ENCODE peak calls at places on chromosomes 11 and 22, in ten cellular contexts. W is stomach, V is spleen, Y is H1, M is HCT116, K is vagina, Z is esophagus muscularis mucosa, H is transverse colon, D is endothelial cell of umbilical vein, R is upper lobe of left lung. F is an unnamed sample.

GRCh38 chr11:19072464-19072863 is 11.9 kb upstream of the MRGPRX2 start:
- DNase-seq in W (peak; percentile 86), V (no peak), Y (no peak), M (no peak), K (no peak), Z (no peak), H (peak; percentile 86), D (no peak), R (peak; percentile 30), F (no peak)

GRCh38 chr11:119130662-119131061 is 9.3 kb downstream of the HINFP start:
- DNase-seq in W (no peak), V (no peak), Y (no peak), M (no peak), K (no peak), Z (no peak), H (no peak), D (no peak), R (no peak), F (no peak)

GRCh38 chr11:57357827-57358226 is 19.7 kb downstream of the P2RX3 start:
- DNase-seq in W (no peak), V (no peak), Y (no peak), M (no peak), K (no peak), Z (no peak), H (no peak), D (no peak), R (no peak), F (no peak)

GRCh38 chr11:104372111-104372510 is 208.2 kb upstream of the PDGFD start:
- DNase-seq in W (no peak), V (no peak), Y (no peak), M (no peak), K (no peak), Z (no peak), H (no peak), D (no peak), R (no peak), F (no peak)

GRCh38 chr11:10414659-10415058 is 40.4 kb upstream of the AMPD3 start:
- DNase-seq in W (no peak), V (peak; percentile 86), Y (no peak), M (no peak), K (no peak), Z (peak; percentile 87), H (peak; percentile 26), D (peak; percentile 34), R (peak; percentile 27), F (no peak)

GRCh38 chr22:21921184-21921721 is 31.4 kb downstream of the PPM1F start:
- DNase-seq in W (no peak), V (no peak), Y (no peak), M (no peak), K (no peak), Z (no peak), H (no peak), D (no peak), R (no peak), F (no peak)

GRCh38 chr11:15859411-15859810 is 496.9 kb downstream of the SOX6 start:
- DNase-seq in W (no peak), V (no peak), Y (no peak), M (no peak), K (peak; percentile 32), Z (no peak), H (no peak), D (no peak), R (no peak), F (no peak)

GRCh38 chr11:69293819-69294505 is at the start of gene MYEOV:
- DNase-seq in W (peak; percentile 67), V (peak; percentile 83), Y (peak; percentile 36), M (peak; percentile 88), K (no peak), Z (no peak), H (peak; percentile 81), D (peak; percentile 47), R (peak; percentile 67), F (no peak)

GRCh38 chr11:79437981-79438630 is 2.7 kb downstream of the TENM4 start:
- DNase-seq in W (no peak), V (peak; percentile 75), Y (no peak), M (no peak), K (no peak), Z (no peak), H (no peak), D (no peak), R (peak; percentile 56), F (peak; percentile 65)
- TF ChIP-seq POLR2AphosphoS5 in W (no peak), V (no peak), Y (no peak), M (no peak), K (no peak), Z (peak; percentile 11), H (no peak), D (no peak), R (no peak), F (no peak)

DNA sequence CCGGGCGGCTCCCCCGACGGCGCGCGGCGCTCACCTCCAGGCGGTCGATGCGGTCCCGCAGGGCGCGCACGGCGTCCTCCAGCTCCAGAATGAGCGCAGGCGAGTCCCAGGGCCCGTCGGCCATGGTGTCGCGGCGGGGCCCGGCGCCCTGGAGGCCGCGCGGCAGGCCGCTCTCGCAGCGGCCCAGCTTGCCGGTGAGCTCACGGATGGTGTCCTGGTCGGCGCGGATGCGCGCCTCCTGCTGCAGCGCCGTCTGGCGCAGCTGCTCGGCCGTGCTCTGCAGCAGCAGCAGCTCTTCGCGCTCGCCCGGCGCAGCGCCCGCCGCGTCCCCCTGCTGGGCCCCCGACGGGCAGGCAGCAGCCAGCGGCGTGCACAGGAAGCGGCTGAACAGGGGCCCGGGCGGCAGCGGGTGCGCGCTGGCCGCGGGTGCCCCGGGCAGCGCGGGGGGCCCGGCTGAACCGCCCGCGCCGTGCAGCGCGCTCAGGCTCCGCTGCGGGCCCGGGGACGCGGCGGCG is 570 bp downstream of the NPTXR start:
- DNase-seq in W (peak; percentile 38), V (peak; percentile 89), Y (peak; percentile 47), M (no peak), K (no peak), Z (no peak), H (peak; percentile 28), D (peak; percentile 64), R (peak; percentile 92), F (no peak)
- TF ChIP-seq CTCF in W (peak; percentile 12), V (no peak), Y (peak; percentile 36), M (no peak), K (no peak), Z (peak; percentile 47), H (no peak), D (peak; percentile 40), R (peak; percentile 38), F (peak; percentile 57)

GRCh38 chr11:60854140-60854846 is 1.5 kb downstream of the PTGDR2 start:
- DNase-seq in W (no peak), V (peak; percentile 7), Y (no peak), M (no peak), K (no peak), Z (no peak), H (no peak), D (no peak), R (no peak), F (no peak)

GRCh38 chr11:60852639-60853468 is 2.9 kb downstream of the PTGDR2 start:
- DNase-seq in W (no peak), V (no peak), Y (no peak), M (no peak), K (no peak), Z (no peak), H (peak; percentile 22), D (no peak), R (peak; percentile 82), F (no peak)

GRCh38 chr11:60853469-60853950 is 2.2 kb downstream of the PTGDR2 start:
- DNase-seq in W (no peak), V (no peak), Y (no peak), M (no peak), K (no peak), Z (no peak), H (no peak), D (no peak), R (peak; percentile 72), F (no peak)

GRCh38 chr11:60851327-60852059 is 4.3 kb downstream of the PTGDR2 start:
- DNase-seq in W (no peak), V (no peak), Y (no peak), M (no peak), K (no peak), Z (no peak), H (no peak), D (no peak), R (no peak), F (no peak)

DNA sequence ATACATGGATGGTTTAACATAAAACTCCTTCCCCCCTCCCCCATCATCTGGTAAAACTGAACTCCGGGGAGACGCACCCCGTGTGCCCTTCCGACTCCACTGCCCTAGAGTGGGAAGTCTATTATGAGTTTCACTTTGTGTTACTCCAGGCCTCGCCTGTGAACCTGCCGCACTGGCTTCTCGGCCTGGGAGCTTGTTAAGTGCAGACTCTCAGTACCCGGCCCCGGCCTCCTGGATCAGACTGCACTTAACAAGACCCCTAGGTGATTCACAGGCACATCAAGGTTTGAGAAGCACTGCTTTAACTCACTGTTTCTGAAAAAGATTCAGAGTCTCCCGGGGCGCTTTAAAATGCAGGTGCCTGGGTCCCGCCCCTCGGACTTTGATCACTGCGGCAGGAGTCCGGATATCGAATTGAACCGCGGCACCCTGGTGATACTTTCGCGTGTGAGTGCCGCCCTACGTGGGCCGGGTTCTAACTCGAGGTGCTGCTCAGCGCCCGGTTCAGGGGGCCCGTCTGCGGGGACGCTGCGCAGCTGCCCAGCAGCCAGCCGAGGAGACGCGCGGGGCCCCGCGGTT is 3.6 kb downstream of the PTGDR2 start:
- DNase-seq in W (peak; percentile 71), V (no peak), Y (no peak), M (no peak), K (no peak), Z (no peak), H (peak; percentile 86), D (no peak), R (no peak), F (no peak)
- TF ChIP-seq POLR2A in W (no peak), V (no peak), Y (no peak), M (no peak), K (no peak), Z (no peak), H (peak; percentile 29), D (no peak), R (no peak), F (no peak)

GRCh38 chr11:72605958-72606357 is 68.3 kb downstream of the PDE2A start:
- DNase-seq in W (no peak), V (no peak), Y (no peak), M (no peak), K (no peak), Z (no peak), H (no peak), D (no peak), R (no peak), F (no peak)
- TF ChIP-seq POLR2AphosphoS5 in W (no peak), V (peak; percentile 33), Y (no peak), M (no peak), K (no peak), Z (no peak), H (no peak), D (no peak), R (no peak), F (no peak)

GRCh38 chr11:106156290-106156937 is 79.0 kb downstream of the AASDHPPT start:
- DNase-seq in W (peak; percentile 34), V (no peak), Y (no peak), M (peak; percentile 26), K (no peak), Z (no peak), H (no peak), D (peak; percentile 37), R (no peak), F (no peak)
- TF ChIP-seq CTCF in W (peak; percentile 26), V (peak; percentile 26), Y (peak; percentile 49), M (peak; percentile 64), K (no peak), Z (peak; percentile 37), H (peak; percentile 51), D (peak; percentile 24), R (no peak), F (peak; percentile 29)

GRCh38 chr11:111923351-111923788 is 4.7 kb downstream of the C11orf52 start:
- DNase-seq in W (no peak), V (no peak), Y (no peak), M (no peak), K (no peak), Z (peak; percentile 78), H (no peak), D (peak; percentile 48), R (no peak), F (no peak)
- TF ChIP-seq POLR2A in W (no peak), V (no peak), Y (no peak), M (no peak), K (no peak), Z (no peak), H (no peak), D (no peak), R (no peak), F (no peak)

F was measured in suprapubic skin.